ENCODE peak calls at places on chromosome 10, in five cellular contexts. H, S, C, R and E are unnamed samples.

GRCh38 chr10:13483951-13484350 is 44.9 kb downstream of the BEND7 start:
- DNase-seq in H (no peak), S (no peak), C (no peak), R (no peak), E (no peak)

GRCh38 chr10:71719042-71719441 is 536 bp downstream of the C10orf105 start:
- DNase-seq in S (no peak), R (no peak), H (no peak), C (no peak), E (no peak)

GRCh38 chr10:69232252-69232651 is 12.1 kb downstream of the HKDC1 start:
- DNase-seq in S (peak), R (peak), C (peak), H (no peak), E (no peak)

GRCh38 chr10:119500138-119500795 is 42.3 kb downstream of the RGS10 start:
- DNase-seq in C (no peak), H (no peak), R (peak), S (no peak), E (no peak)

GRCh38 chr10:31646519-31646918 is 282.1 kb downstream of the ARHGAP12 start:
- DNase-seq in C (no peak), R (no peak), H (no peak), S (no peak), E (no peak)

GRCh38 chr10:114703377-114704125 is 45.5 kb upstream of the ABLIM1 start:
- DNase-seq in R (no peak), C (no peak), H (peak), S (peak), E (peak)

GRCh38 chr10:16835223-16835622 is 18.0 kb upstream of the RSU1 start:
- DNase-seq in C (no peak), H (no peak), R (no peak), S (no peak), E (no peak)

GRCh38 chr10:11539191-11539868 is 72.1 kb downstream of the USP6NL start:
- DNase-seq in C (no peak), S (peak), H (no peak), R (peak), E (no peak)

GRCh38 chr10:69652111-69652856 is 22.2 kb downstream of the FAM241B start:
- DNase-seq in S (no peak), H (no peak), R (no peak), C (no peak), E (no peak)

GRCh38 chr10:92990615-92991014 is 70.0 kb upstream of the CYP26C1 start:
- DNase-seq in C (no peak), S (no peak), R (peak), H (no peak), E (no peak)

GRCh38 chr10:57849726-57850357 is 417.9 kb downstream of the IPMK start:
- DNase-seq in R (peak), C (no peak), S (peak), H (peak), E (no peak)

GRCh38 chr10:128431997-128432396 is 305.8 kb upstream of the MKI67 start:
- DNase-seq in H (no peak), R (no peak), C (no peak), S (no peak), E (no peak)